ENCODE peak calls at places on chromosomes 3 and 15, in four cellular contexts. P, A, D and Q are unnamed samples.

GRCh38 chr15:32034106-32034505 is 3.8 kb downstream of the CHRNA7 start:
- DNase-seq in P (no peak), A (no peak), D (no peak), Q (no peak)

GRCh38 chr3:197080344-197080743 is 50.7 kb upstream of the MELTF start:
- DNase-seq in P (no peak), A (no peak), D (no peak), Q (no peak)

GRCh38 chr3:67292356-67293225 is 294.5 kb downstream of the KBTBD8 start:
- DNase-seq in P (no peak), A (no peak), D (no peak), Q (no peak)

GRCh38 chr3:27713435-27713880 is 8.7 kb downstream of the EOMES start:
- DNase-seq in P (no peak), A (no peak), D (no peak), Q (no peak)

GRCh38 chr3:179196098-179196497 is 47.9 kb downstream of the PIK3CA start:
- DNase-seq in P (no peak), A (peak; percentile 53), D (no peak), Q (peak; percentile 60)

GRCh38 chr3:76245073-76245472 is 459.7 kb upstream of the ZNF717 start:
- DNase-seq in P (no peak), A (no peak), D (no peak), Q (peak; percentile 52)

GRCh38 chr3:15460891-15461524 is 33.6 kb downstream of the EAF1 start:
- DNase-seq in P (no peak), A (no peak), D (no peak), Q (no peak)

GRCh38 chr3:20055020-20055775 is 15.0 kb downstream of the KAT2B start:
- DNase-seq in P (no peak), A (no peak), D (no peak), Q (no peak)

GRCh38 chr3:14230729-14231128 is 52.1 kb downstream of the LSM3 start:
- DNase-seq in P (no peak), A (no peak), D (no peak), Q (no peak)

GRCh38 chr15:81962438-81962837 is 83.4 kb downstream of the MEX3B start:
- DNase-seq in P (no peak), A (no peak), D (no peak), Q (no peak)

GRCh38 chr3:156300929-156301806 is 180.8 kb downstream of the KCNAB1 start:
- DNase-seq in P (no peak), A (no peak), D (no peak), Q (no peak)

GRCh38 chr3:179544981-179545645 is 17.6 kb upstream of the ACTL6A start:
- DNase-seq in P (no peak), A (peak; percentile 43), D (no peak), Q (no peak)

GRCh38 chr3:173225351-173225750 is 84.3 kb upstream of the SPATA16 start:
- DNase-seq in P (no peak), A (no peak), D (no peak), Q (no peak)

GRCh38 chr15:99507732-99508571 is 57.8 kb upstream of the MEF2A start:
- DNase-seq in P (peak; percentile 56), A (peak; percentile 29), D (no peak), Q (no peak)

GRCh38 chr15:44812029-44812517 is 75.7 kb downstream of the TRIM69 start:
- DNase-seq in P (no peak), A (no peak), D (no peak), Q (no peak)

GRCh38 chr3:58241321-58242044 is 3.9 kb downstream of the ABHD6 start:
- DNase-seq in P (no peak), A (peak; percentile 19), D (no peak), Q (no peak)

GRCh38 chr3:128683957-128684356 is 33.3 kb upstream of the RPN1 start:
- DNase-seq in P (no peak), A (no peak), D (no peak), Q (no peak)

GRCh38 chr3:248841-249520 is 52.4 kb downstream of the CHL1 start:
- DNase-seq in P (no peak), A (no peak), D (no peak), Q (no peak)

GRCh38 chr3:32392530-32393302 is 1.1 kb downstream of the CMTM7 start:
- DNase-seq in P (peak; percentile 59), A (peak; percentile 67), D (no peak), Q (peak; percentile 36)